ENCODE peak calls at places on chromosomes 6 and 20, in eight cellular contexts. G is lung; P is A549; E is AG10803; X is mammary epithelial cell; U is activated CD8-positive, alpha-beta T cell treated with anti-CD3 and anti-CD28 coated beads for 36 hours; K is B cell; M is endothelial cell. B is an unnamed sample.

GRCh38 chr6:111753573-111753972 is 119.7 kb downstream of the FYN start:
- DNase-seq in G (no peak), P (no peak), E (no peak), X (no peak), U (no peak), K (no peak), M (no peak), B (no peak)

GRCh38 chr6:106823058-106823457 is 151.5 kb downstream of the CD24 start:
- DNase-seq in G (no peak), P (no peak), E (no peak), X (no peak), U (no peak), K (no peak), M (no peak), B (no peak)

GRCh38 chr6:169738204-169738971 is 13.0 kb downstream of the DYNLT2 start:
- DNase-seq in G (no peak), P (no peak), E (peak), X (no peak), U (peak), K (no peak), M (no peak), B (no peak)

GRCh38 chr6:169291639-169292339 is 38.1 kb upstream of the THBS2 start:
- DNase-seq in G (no peak), P (peak), E (no peak), X (no peak), U (no peak), K (no peak), M (no peak), B (no peak)

GRCh38 chr6:44102527-44102926 is 24.7 kb downstream of the MRPL14 start:
- DNase-seq in G (no peak), P (no peak), E (no peak), X (no peak), U (no peak), K (no peak), M (no peak), B (no peak)

GRCh38 chr6:40848868-40849524 is 190.0 kb downstream of the UNC5CL start:
- DNase-seq in G (no peak), P (no peak), E (no peak), X (no peak), U (no peak), K (no peak), M (no peak), B (no peak)

GRCh38 chr20:2738734-2739398 is 46.3 kb downstream of the EBF4 start:
- DNase-seq in G (no peak), P (no peak), E (no peak), X (no peak), U (no peak), K (no peak), M (no peak), B (no peak)

GRCh38 chr6:144519429-144519828 is 234.3 kb downstream of the UTRN start:
- DNase-seq in G (no peak), P (no peak), E (no peak), X (no peak), U (no peak), K (no peak), M (no peak), B (no peak)

GRCh38 chr20:59559024-59559817 is 45.1 kb upstream of the PHACTR3 start:
- DNase-seq in G (no peak), P (no peak), E (no peak), X (no peak), U (no peak), K (no peak), M (no peak), B (no peak)

GRCh38 chr6:113980937-113981554 is 10.1 kb upstream of the HDAC2 start:
- DNase-seq in G (no peak), P (peak), E (no peak), X (no peak), U (peak), K (no peak), M (peak), B (peak)

GRCh38 chr6:161374971-161375873 is 101.4 kb upstream of the AGPAT4 start:
- DNase-seq in G (peak), P (peak), E (peak), X (peak), U (no peak), K (no peak), M (peak), B (no peak)

GRCh38 chr20:61925555-61926252 is 140.0 kb downstream of the TAF4 start:
- DNase-seq in G (no peak), P (no peak), E (peak), X (peak), U (no peak), K (no peak), M (no peak), B (no peak)

GRCh38 chr6:40011844-40012243 is 77.6 kb upstream of the MOCS1 start:
- DNase-seq in G (no peak), P (no peak), E (no peak), X (peak), U (no peak), K (no peak), M (no peak), B (no peak)

GRCh38 chr6:111673086-111673485 is 67.4 kb upstream of the TRAF3IP2 start:
- DNase-seq in G (no peak), P (no peak), E (no peak), X (no peak), U (no peak), K (no peak), M (no peak), B (no peak)

GRCh38 chr6:25972128-25972527 is 9.5 kb downstream of the TRIM38 start:
- DNase-seq in G (no peak), P (no peak), E (no peak), X (no peak), U (no peak), K (no peak), M (no peak), B (no peak)

GRCh38 chr20:57809661-57810172 is 99.9 kb upstream of the PMEPA1 start:
- DNase-seq in G (no peak), P (peak), E (peak), X (peak), U (no peak), K (no peak), M (no peak), B (no peak)

GRCh38 chr6:143701343-143702234 is 23.8 kb downstream of the PHACTR2 start:
- DNase-seq in G (no peak), P (no peak), E (peak), X (no peak), U (no peak), K (no peak), M (no peak), B (no peak)

GRCh38 chr20:50862546-50862945 is 67.7 kb downstream of the BCAS4 start:
- DNase-seq in G (no peak), P (no peak), E (no peak), X (no peak), U (no peak), K (no peak), M (no peak), B (no peak)

GRCh38 chr6:123333000-123333756 is 303.6 kb downstream of the TRDN start:
- DNase-seq in G (no peak), P (no peak), E (no peak), X (no peak), U (no peak), K (no peak), M (no peak), B (no peak)

GRCh38 chr20:44074252-44075151 is 112.5 kb downstream of the JPH2 start:
- DNase-seq in G (no peak), P (no peak), E (peak), X (peak), U (no peak), K (no peak), M (no peak), B (no peak)

GRCh38 chr20:61840661-61841455 is 224.8 kb downstream of the TAF4 start:
- DNase-seq in G (no peak), P (no peak), E (no peak), X (no peak), U (no peak), K (no peak), M (no peak), B (no peak)

GRCh38 chr6:159826004-159826403 is 25.9 kb downstream of the PNLDC1 start:
- DNase-seq in G (no peak), P (no peak), E (no peak), X (no peak), U (no peak), K (no peak), M (no peak), B (no peak)

GRCh38 chr6:103783344-103783743 is 1076.4 kb downstream of the HACE1 start:
- DNase-seq in G (no peak), P (no peak), E (no peak), X (no peak), U (no peak), K (no peak), M (no peak), B (no peak)

GRCh38 chr6:37984578-37984977 is 165.1 kb downstream of the ZFAND3 start:
- DNase-seq in G (no peak), P (no peak), E (no peak), X (no peak), U (no peak), K (no peak), M (no peak), B (no peak)

GRCh38 chr6:25199544-25199943 is 79.6 kb upstream of the CARMIL1 start:
- DNase-seq in G (no peak), P (no peak), E (no peak), X (no peak), U (no peak), K (no peak), M (no peak), B (no peak)

GRCh38 chr6:118220429-118221128 is 313.5 kb downstream of the SLC35F1 start:
- DNase-seq in G (no peak), P (no peak), E (no peak), X (no peak), U (no peak), K (no peak), M (no peak), B (no peak)

GRCh38 chr20:36384022-36384619 is 78.0 kb downstream of the DLGAP4 start:
- DNase-seq in G (no peak), P (peak), E (peak), X (peak), U (peak), K (no peak), M (peak), B (peak)

GRCh38 chr20:38542994-38543906 is 37.7 kb upstream of the ADIG start:
- DNase-seq in G (no peak), P (no peak), E (peak), X (no peak), U (no peak), K (no peak), M (no peak), B (no peak)

GRCh38 chr20:14332796-14333345 is 4.5 kb downstream of the FLRT3 start:
- DNase-seq in G (no peak), P (no peak), E (no peak), X (no peak), U (no peak), K (no peak), M (no peak), B (no peak)

GRCh38 chr20:14335122-14335521 is 2.3 kb downstream of the FLRT3 start:
- DNase-seq in G (no peak), P (no peak), E (no peak), X (no peak), U (no peak), K (no peak), M (no peak), B (no peak)

GRCh38 chr20:14333734-14334133 is 3.7 kb downstream of the FLRT3 start:
- DNase-seq in G (no peak), P (no peak), E (no peak), X (no peak), U (no peak), K (no peak), M (no peak), B (no peak)

GRCh38 chr20:14336667-14337066 is 745 bp downstream of the FLRT3 start:
- DNase-seq in G (no peak), P (peak), E (no peak), X (peak), U (no peak), K (no peak), M (no peak), B (no peak)

DNA sequence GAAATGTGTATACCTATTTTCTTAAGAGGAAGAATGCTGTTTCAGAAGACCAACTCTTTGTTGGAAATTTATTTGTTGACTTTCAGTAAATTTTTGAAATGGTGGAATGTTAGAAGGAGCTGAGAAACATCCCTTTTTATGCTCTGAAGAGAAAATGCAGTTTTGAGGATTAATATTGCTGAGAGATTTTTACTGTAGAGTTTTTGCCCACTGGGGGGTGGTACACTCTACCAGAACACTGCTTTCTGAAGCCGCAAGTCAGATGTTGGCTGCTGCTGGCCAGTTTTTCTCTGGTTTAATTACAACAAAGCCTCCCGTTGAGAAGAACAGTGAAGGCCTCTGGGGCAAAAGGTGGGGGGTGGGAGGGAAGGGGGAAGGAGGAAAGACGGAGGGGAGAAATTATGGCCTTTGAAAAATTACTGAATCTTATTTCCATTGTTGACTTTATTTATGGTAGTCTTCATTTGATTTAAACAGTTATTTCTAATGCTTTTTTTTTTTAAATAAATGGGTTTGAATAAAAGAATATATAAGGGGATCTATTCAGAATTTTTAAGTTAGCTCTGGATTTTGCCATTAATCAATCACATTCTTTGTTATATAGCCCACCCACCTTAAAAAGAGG is 3.0 kb downstream of the FLRT3 start:
- DNase-seq in G (peak), P (peak), E (peak), X (peak), U (no peak), K (no peak), M (peak), B (no peak)
- TF ChIP-seq CTCF in G (no peak), P (peak), E (peak), X (peak), U (no peak), K (no peak), M (peak), B (peak)

DNA sequence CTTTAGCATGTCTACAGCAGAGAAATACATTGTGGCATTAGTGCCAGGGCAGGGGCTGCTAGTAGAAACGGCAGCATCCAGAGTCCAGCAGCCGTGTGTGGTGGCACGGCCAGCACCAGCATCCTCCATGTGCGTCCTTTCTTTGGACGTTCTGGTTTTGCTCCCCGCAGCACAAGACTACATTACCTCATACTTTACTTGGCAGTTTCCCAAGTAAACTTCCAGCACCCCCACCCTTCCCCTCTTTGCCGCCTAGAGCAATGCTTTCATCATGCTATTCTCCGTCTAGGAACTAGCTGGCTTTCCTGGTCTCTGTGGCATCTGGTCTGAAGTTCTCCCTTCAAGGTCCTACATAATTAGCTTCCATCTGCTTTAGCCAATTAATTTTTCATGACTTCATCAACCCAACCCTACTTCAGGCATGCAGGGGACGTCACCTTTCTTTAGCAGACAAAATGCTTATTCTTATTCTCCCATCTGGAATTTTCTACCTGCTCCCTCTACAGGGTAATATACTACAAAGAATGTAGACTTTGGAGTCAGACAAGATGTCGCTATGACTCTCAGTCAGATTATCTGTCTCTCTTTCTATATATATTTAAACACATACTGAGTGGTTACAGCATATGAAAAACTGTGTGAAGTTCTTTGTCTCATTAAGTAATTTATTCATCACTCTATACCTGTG is 67.5 kb downstream of the BLOC1S5 start:
- DNase-seq in G (no peak), P (no peak), E (peak), X (peak), U (no peak), K (no peak), M (no peak), B (no peak)
- TF ChIP-seq CTCF in G (no peak), P (no peak), E (no peak), X (no peak), U (no peak), K (no peak), M (no peak), B (no peak)

GRCh38 chr20:54456423-54456822 is 19.0 kb upstream of the DOK5 start:
- DNase-seq in G (no peak), P (no peak), E (no peak), X (no peak), U (no peak), K (no peak), M (no peak), B (no peak)

GRCh38 chr20:54459279-54459678 is 16.1 kb upstream of the DOK5 start:
- DNase-seq in G (no peak), P (no peak), E (no peak), X (no peak), U (no peak), K (no peak), M (no peak), B (no peak)

GRCh38 chr20:54454982-54455381 is 20.4 kb upstream of the DOK5 start:
- DNase-seq in G (no peak), P (no peak), E (no peak), X (no peak), U (no peak), K (no peak), M (no peak), B (no peak)

GRCh38 chr20:54458219-54458618 is 17.2 kb upstream of the DOK5 start:
- DNase-seq in G (no peak), P (no peak), E (no peak), X (no peak), U (no peak), K (no peak), M (no peak), B (no peak)

DNA sequence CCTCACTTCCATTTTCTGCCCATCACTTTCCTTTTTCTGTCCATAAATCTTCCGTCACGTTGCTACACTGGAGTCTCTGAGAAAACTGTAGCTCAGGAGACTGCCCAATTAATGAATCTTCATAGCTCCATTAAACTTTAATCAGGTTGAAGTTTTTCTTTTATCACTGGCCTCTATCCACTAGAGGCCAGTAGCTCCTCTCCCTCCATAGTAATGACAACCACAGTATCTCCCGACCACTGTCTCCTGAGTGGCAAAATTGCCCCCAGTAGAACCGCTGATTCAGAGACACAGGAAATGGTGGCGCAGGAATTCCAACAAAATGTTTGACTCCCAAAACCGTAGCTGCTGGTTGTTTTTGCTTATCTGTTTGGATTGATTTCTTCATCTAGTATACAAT is 18.4 kb upstream of the DOK5 start:
- DNase-seq in G (no peak), P (no peak), E (no peak), X (no peak), U (no peak), K (no peak), M (no peak), B (no peak)
- TF ChIP-seq CTCF in G (no peak), P (no peak), E (no peak), X (no peak), U (no peak), K (no peak), M (no peak), B (no peak)

DNA sequence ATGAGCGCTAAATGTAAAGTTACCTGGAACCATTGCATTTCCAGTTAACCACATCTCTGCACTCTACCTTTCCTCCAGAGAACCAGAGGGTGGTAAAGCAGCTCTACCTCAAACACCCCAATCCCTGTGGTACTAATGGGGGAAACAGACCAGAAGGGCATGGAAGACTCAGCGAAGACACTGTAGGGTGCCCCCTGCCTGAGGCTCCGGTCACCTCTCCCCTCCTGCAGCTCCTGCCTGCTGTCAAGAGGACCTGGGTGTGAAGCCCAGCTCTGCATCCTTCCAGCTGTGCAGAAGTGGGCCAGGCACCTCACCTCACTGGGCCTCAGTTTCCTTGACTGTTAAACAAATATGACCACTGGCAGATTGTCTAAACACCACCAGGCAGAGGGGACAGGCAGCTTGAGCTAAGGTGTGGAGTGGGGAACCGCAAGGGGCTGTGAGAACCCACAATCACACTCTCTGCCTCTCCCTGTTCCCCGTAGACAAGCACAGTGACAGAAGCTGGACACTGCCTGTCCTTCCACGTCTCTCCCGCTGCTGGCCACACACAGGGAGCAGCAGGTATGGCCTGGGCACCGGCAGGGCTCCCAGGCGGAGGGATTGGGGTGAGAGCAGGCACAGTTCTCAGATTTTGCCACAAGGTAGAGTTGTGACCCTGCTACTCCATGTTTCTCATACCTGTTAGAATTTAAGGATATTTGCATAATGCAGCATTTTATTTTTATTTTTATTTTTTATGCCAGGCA is 9.1 kb upstream of the BPIFA2 start:
- DNase-seq in G (no peak), P (no peak), E (no peak), X (no peak), U (no peak), K (no peak), M (no peak), B (no peak)
- TF ChIP-seq CTCF in G (no peak), P (no peak), E (no peak), X (no peak), U (no peak), K (no peak), M (no peak), B (no peak)

DNA sequence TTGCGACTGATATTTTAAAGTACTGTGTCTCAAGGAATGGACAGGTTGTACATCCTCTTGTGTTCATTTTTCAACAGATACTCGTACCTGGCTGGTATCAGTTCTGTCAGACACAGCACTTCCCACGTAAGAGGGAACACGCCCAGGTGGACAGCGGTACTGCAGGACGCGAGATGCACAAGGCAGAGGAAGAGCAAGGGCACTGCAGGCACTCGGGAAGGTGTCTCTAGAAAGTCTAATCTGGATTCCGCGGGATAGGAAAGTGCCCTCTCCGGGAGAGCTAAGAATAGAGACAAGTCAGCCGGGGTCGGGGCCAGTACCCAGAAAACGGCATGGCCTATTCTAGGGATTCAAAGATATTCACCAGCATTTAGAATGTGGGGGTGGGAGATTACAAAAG is 94.2 kb upstream of the MBOAT1 start:
- DNase-seq in G (no peak), P (no peak), E (no peak), X (no peak), U (no peak), K (no peak), M (no peak), B (no peak)
- TF ChIP-seq CTCF in G (no peak), P (no peak), E (no peak), X (no peak), U (no peak), K (no peak), M (no peak), B (no peak)